ENCODE peak calls at places on chromosome 17, in eight cellular contexts. Z is ureter; G is Calu3; E is SHP77; D is H7; N is activated T-cell treated with anti-CD3 and anti-CD28 coated beads for 1 hour; I is frontal cortex; V is activated CD4-positive, alpha-beta T cell treated with anti-CD3 and anti-CD28 coated beads for 24 hours. W is an unnamed sample.

GRCh38 chr17:30493802-30494201 is 16.6 kb downstream of the GOSR1 start:
- DNase-seq in Z (no peak), G (no peak), E (no peak), D (no peak), N (no peak), I (no peak), V (no peak), W (no peak)

GRCh38 chr17:4837471-4838305 is 4.5 kb downstream of the MINK1 start:
- DNase-seq in Z (no peak), G (no peak), E (no peak), D (no peak), N (no peak), I (no peak), V (no peak), W (no peak)

GRCh38 chr17:28657756-28658155 is 4.0 kb downstream of the SDF2 start:
- DNase-seq in Z (no peak), G (no peak), E (no peak), D (no peak), N (no peak), I (no peak), V (no peak), W (no peak)

GRCh38 chr17:56913000-56913866 is 616 bp downstream of the TRIM25 start:
- DNase-seq in Z (no peak), G (no peak), E (peak; percentile 17), D (peak; percentile 82), N (no peak), I (no peak), V (no peak), W (no peak)

GRCh38 chr17:63479495-63480184 is 2.8 kb downstream of the ACE start:
- DNase-seq in Z (no peak), G (no peak), E (peak; percentile 47), D (no peak), N (no peak), I (no peak), V (no peak), W (no peak)

GRCh38 chr17:61411114-61411943 is 11.7 kb downstream of the TBX2 start:
- DNase-seq in Z (peak; percentile 86), G (peak; percentile 51), E (no peak), D (peak; percentile 88), N (no peak), I (peak; percentile 57), V (no peak), W (no peak)

GRCh38 chr17:77571562-77571981 is 386.9 kb upstream of the TNRC6C start:
- DNase-seq in Z (no peak), G (no peak), E (no peak), D (peak; percentile 53), N (peak; percentile 19), I (no peak), V (no peak), W (no peak)

GRCh38 chr17:3843935-3844516 is 2.0 kb downstream of the NCBP3 start:
- DNase-seq in Z (no peak), G (peak; percentile 63), E (peak; percentile 40), D (peak; percentile 83), N (peak; percentile 38), I (no peak), V (peak; percentile 19), W (peak; percentile 51)

GRCh38 chr17:58378895-58379824 is 27.2 kb upstream of the SUPT4H1 start:
- DNase-seq in Z (no peak), G (no peak), E (no peak), D (no peak), N (no peak), I (no peak), V (no peak), W (no peak)

GRCh38 chr17:28698253-28698941 is 13.3 kb downstream of the PROCA1 start:
- DNase-seq in Z (no peak), G (peak; percentile 81), E (no peak), D (no peak), N (no peak), I (no peak), V (no peak), W (no peak)

GRCh38 chr17:39606434-39607056 is 1.2 kb downstream of the NEUROD2 start:
- DNase-seq in Z (no peak), G (peak; percentile 100), E (no peak), D (peak; percentile 89), N (no peak), I (no peak), V (no peak), W (no peak)

GRCh38 chr17:65163990-65164495 is 26.9 kb downstream of the RGS9 start:
- DNase-seq in Z (no peak), G (peak; percentile 8), E (peak; percentile 8), D (no peak), N (peak; percentile 6), I (no peak), V (peak; percentile 22), W (no peak)

GRCh38 chr17:30021708-30022317 is 80.4 kb downstream of the EFCAB5 start:
- DNase-seq in Z (no peak), G (peak; percentile 41), E (peak; percentile 8), D (peak; percentile 11), N (no peak), I (peak; percentile 5), V (no peak), W (peak; percentile 57)

GRCh38 chr17:57868775-57869598 is 19.1 kb upstream of the MRPS23 start:
- DNase-seq in Z (no peak), G (no peak), E (no peak), D (peak; percentile 51), N (no peak), I (no peak), V (no peak), W (no peak)

GRCh38 chr17:50129303-50129945 is 536 bp downstream of the SAMD14 start:
- DNase-seq in Z (no peak), G (peak; percentile 35), E (no peak), D (peak; percentile 93), N (peak; percentile 31), I (no peak), V (no peak), W (no peak)

GRCh38 chr17:45942284-45942683 is 47.9 kb downstream of the MAPT start:
- DNase-seq in Z (peak; percentile 77), G (no peak), E (peak; percentile 90), D (peak; percentile 73), N (no peak), I (peak; percentile 73), V (no peak), W (peak; percentile 31)

GRCh38 chr17:42686520-42687137 is 4.3 kb downstream of the CNTNAP1 start:
- DNase-seq in Z (no peak), G (no peak), E (no peak), D (peak; percentile 62), N (no peak), I (no peak), V (no peak), W (no peak)

GRCh38 chr17:72656114-72656763 is 436.2 kb downstream of the SLC39A11 start:
- DNase-seq in Z (no peak), G (no peak), E (no peak), D (no peak), N (no peak), I (no peak), V (no peak), W (no peak)

GRCh38 chr17:18224428-18225120 is 861 bp upstream of the LLGL1 start:
- DNase-seq in Z (no peak), G (no peak), E (no peak), D (peak; percentile 95), N (no peak), I (no peak), V (no peak), W (no peak)

GRCh38 chr17:15406081-15406480 is 61.3 kb downstream of the CDRT4 start:
- DNase-seq in Z (no peak), G (no peak), E (no peak), D (no peak), N (no peak), I (no peak), V (no peak), W (no peak)

GRCh38 chr17:59503489-59503888 is 61.9 kb upstream of the DHX40 start:
- DNase-seq in Z (no peak), G (no peak), E (no peak), D (no peak), N (no peak), I (no peak), V (no peak), W (no peak)

GRCh38 chr17:41417576-41418015 is 6.8 kb downstream of the KRT37 start:
- DNase-seq in Z (no peak), G (peak; percentile 72), E (no peak), D (peak; percentile 85), N (no peak), I (no peak), V (no peak), W (peak; percentile 69)

GRCh38 chr17:80997471-80998387 is 6.1 kb downstream of the CHMP6 start:
- DNase-seq in Z (no peak), G (no peak), E (no peak), D (peak; percentile 48), N (no peak), I (no peak), V (no peak), W (no peak)

GRCh38 chr17:7862692-7863437 is 5.1 kb downstream of the CYB5D1 start:
- DNase-seq in Z (peak; percentile 46), G (peak; percentile 32), E (peak; percentile 47), D (peak; percentile 82), N (no peak), I (peak; percentile 47), V (no peak), W (no peak)

GRCh38 chr17:2025622-2026309 is 632 bp upstream of the RTN4RL1 start:
- DNase-seq in Z (peak; percentile 85), G (peak; percentile 74), E (peak; percentile 88), D (peak; percentile 88), N (no peak), I (peak; percentile 73), V (no peak), W (peak; percentile 48)

GRCh38 chr17:76255801-76256429 is 9.2 kb upstream of the UBALD2 start:
- DNase-seq in Z (peak; percentile 14), G (no peak), E (no peak), D (no peak), N (no peak), I (no peak), V (no peak), W (no peak)

GRCh38 chr17:16258916-16259315 is 41.9 kb downstream of the PIGL start:
- DNase-seq in Z (no peak), G (no peak), E (no peak), D (no peak), N (no peak), I (no peak), V (no peak), W (no peak)

GRCh38 chr17:17032131-17032692 is 10.0 kb upstream of the MPRIP start:
- DNase-seq in Z (peak; percentile 72), G (peak; percentile 73), E (peak; percentile 98), D (peak; percentile 61), N (no peak), I (peak; percentile 50), V (no peak), W (no peak)

GRCh38 chr17:34311291-34311690 is 7.9 kb upstream of the CCL8 start:
- DNase-seq in Z (no peak), G (no peak), E (no peak), D (no peak), N (no peak), I (no peak), V (no peak), W (no peak)

GRCh38 chr17:55601874-55602364 is 90.7 kb upstream of the SMIM36 start:
- DNase-seq in Z (no peak), G (peak; percentile 44), E (peak; percentile 25), D (peak; percentile 51), N (no peak), I (no peak), V (no peak), W (peak; percentile 17)